ENCODE peak calls at places on chromosomes 16 and 17, in six cellular contexts. One of them, this sample, is unnamed.

GRCh38 chr17:38562215-38562569 is 43.6 kb downstream of the SRCIN1 start:
- DNase-seq in GM04504: no peak
- DNase-seq in T-cell: no peak
- DNase-seq in A172: no peak
- DNase-seq in activated naive CD4-positive, alpha-beta T cell treated with Interleukin-2 at 50 U/mL for 16 hours: no peak
- DNase-seq in endothelial cell: no peak
- DNase-seq in this sample: no peak

GRCh38 chr17:601462-602303 is 113.0 kb downstream of the VPS53 start:
- DNase-seq in GM04504: no peak
- DNase-seq in T-cell: no peak
- DNase-seq in A172: no peak
- DNase-seq in activated naive CD4-positive, alpha-beta T cell treated with Interleukin-2 at 50 U/mL for 16 hours: no peak
- DNase-seq in endothelial cell: no peak
- DNase-seq in this sample: no peak

GRCh38 chr17:47812146-47812920 is 9.3 kb downstream of the OSBPL7 start:
- DNase-seq in GM04504: no peak
- DNase-seq in T-cell: no peak
- DNase-seq in A172: no peak
- DNase-seq in activated naive CD4-positive, alpha-beta T cell treated with Interleukin-2 at 50 U/mL for 16 hours: no peak
- DNase-seq in endothelial cell: no peak
- DNase-seq in this sample: no peak

GRCh38 chr16:25035494-25036405 is 20.6 kb upstream of the ARHGAP17 start:
- DNase-seq in GM04504: no peak
- DNase-seq in T-cell: no peak
- DNase-seq in A172: peak; percentile 78
- DNase-seq in activated naive CD4-positive, alpha-beta T cell treated with Interleukin-2 at 50 U/mL for 16 hours: no peak
- DNase-seq in endothelial cell: no peak
- DNase-seq in this sample: no peak

GRCh38 chr17:1030684-1031557 is 34.0 kb downstream of the TIMM22 start:
- DNase-seq in GM04504: no peak
- DNase-seq in T-cell: no peak
- DNase-seq in A172: no peak
- DNase-seq in activated naive CD4-positive, alpha-beta T cell treated with Interleukin-2 at 50 U/mL for 16 hours: no peak
- DNase-seq in endothelial cell: no peak
- DNase-seq in this sample: no peak

GRCh38 chr16:67547423-67548264 is 14.7 kb upstream of the CTCF start:
- DNase-seq in GM04504: no peak
- DNase-seq in T-cell: peak; percentile 52
- DNase-seq in A172: no peak
- DNase-seq in activated naive CD4-positive, alpha-beta T cell treated with Interleukin-2 at 50 U/mL for 16 hours: peak; percentile 24
- DNase-seq in endothelial cell: peak; percentile 63
- DNase-seq in this sample: no peak

GRCh38 chr16:79621027-79621426 is 20.5 kb upstream of the MAF start:
- DNase-seq in GM04504: no peak
- DNase-seq in T-cell: no peak
- DNase-seq in A172: no peak
- DNase-seq in activated naive CD4-positive, alpha-beta T cell treated with Interleukin-2 at 50 U/mL for 16 hours: no peak
- DNase-seq in endothelial cell: no peak
- DNase-seq in this sample: no peak

GRCh38 chr17:72417627-72418026 is 296.8 kb downstream of the SOX9 start:
- DNase-seq in GM04504: no peak
- DNase-seq in T-cell: no peak
- DNase-seq in A172: no peak
- DNase-seq in activated naive CD4-positive, alpha-beta T cell treated with Interleukin-2 at 50 U/mL for 16 hours: no peak
- DNase-seq in endothelial cell: no peak
- DNase-seq in this sample: no peak

GRCh38 chr16:50473375-50473945 is 74.7 kb upstream of the NKD1 start:
- DNase-seq in GM04504: no peak
- DNase-seq in T-cell: no peak
- DNase-seq in A172: peak; percentile 82
- DNase-seq in activated naive CD4-positive, alpha-beta T cell treated with Interleukin-2 at 50 U/mL for 16 hours: no peak
- DNase-seq in endothelial cell: no peak
- DNase-seq in this sample: no peak

GRCh38 chr17:10605221-10605783 is 51.8 kb downstream of the MYH3 start:
- DNase-seq in GM04504: no peak
- DNase-seq in T-cell: no peak
- DNase-seq in A172: no peak
- DNase-seq in activated naive CD4-positive, alpha-beta T cell treated with Interleukin-2 at 50 U/mL for 16 hours: no peak
- DNase-seq in endothelial cell: no peak
- DNase-seq in this sample: no peak

GRCh38 chr16:67930191-67930590 is 1.5 kb downstream of the CTRL start:
- DNase-seq in GM04504: no peak
- DNase-seq in T-cell: no peak
- DNase-seq in A172: no peak
- DNase-seq in activated naive CD4-positive, alpha-beta T cell treated with Interleukin-2 at 50 U/mL for 16 hours: no peak
- DNase-seq in endothelial cell: no peak
- DNase-seq in this sample: no peak

GRCh38 chr17:82888583-82889495 is 49.0 kb upstream of the ZNF750 start:
- DNase-seq in GM04504: no peak
- DNase-seq in T-cell: no peak
- DNase-seq in A172: no peak
- DNase-seq in activated naive CD4-positive, alpha-beta T cell treated with Interleukin-2 at 50 U/mL for 16 hours: no peak
- DNase-seq in endothelial cell: no peak
- DNase-seq in this sample: no peak

GRCh38 chr16:84117482-84117843 is 721 bp upstream of the MBTPS1 start:
- DNase-seq in GM04504: no peak
- DNase-seq in T-cell: no peak
- DNase-seq in A172: no peak
- DNase-seq in activated naive CD4-positive, alpha-beta T cell treated with Interleukin-2 at 50 U/mL for 16 hours: peak; percentile 43
- DNase-seq in endothelial cell: no peak
- DNase-seq in this sample: no peak

GRCh38 chr16:10981697-10982216 is 37.4 kb downstream of the CLEC16A start:
- DNase-seq in GM04504: no peak
- DNase-seq in T-cell: no peak
- DNase-seq in A172: no peak
- DNase-seq in activated naive CD4-positive, alpha-beta T cell treated with Interleukin-2 at 50 U/mL for 16 hours: peak; percentile 43
- DNase-seq in endothelial cell: peak; percentile 31
- DNase-seq in this sample: no peak

This sample was measured in cerebellar nuclear complex.